ENCODE peak calls at places on chromosomes 3 and 15, in four cellular contexts. W is cardiac fibroblast, B is fibroblast of mammary gland, I is body of pancreas. Q is an unnamed sample.

GRCh38 chr15:31238369-31238768 is 88.3 kb upstream of the KLF13 start:
- DNase-seq in W (no peak), B (no peak), I (no peak), Q (no peak)

GRCh38 chr3:30548605-30549004 is 57.8 kb upstream of the TGFBR2 start:
- DNase-seq in W (no peak), B (peak), I (no peak), Q (peak)

GRCh38 chr3:162391301-162391700 is 894.7 kb downstream of the OTOL1 start:
- DNase-seq in W (peak), B (peak), I (no peak), Q (no peak)

GRCh38 chr3:72997421-72997961 is 880 bp downstream of the PPP4R2 start:
- DNase-seq in W (peak), B (peak), I (no peak), Q (no peak)

GRCh38 chr15:56211960-56212550 is 31.6 kb downstream of the RFX7 start:
- DNase-seq in W (no peak), B (no peak), I (no peak), Q (no peak)

GRCh38 chr3:112751564-112751963 is 95.1 kb downstream of the CD200R1L start:
- DNase-seq in W (no peak), B (no peak), I (no peak), Q (no peak)

GRCh38 chr15:50224606-50225005 is 40.9 kb downstream of the HDC start:
- DNase-seq in W (peak), B (peak), I (no peak), Q (no peak)

GRCh38 chr15:62888628-62889027 is 153.9 kb upstream of the TPM1 start:
- DNase-seq in W (no peak), B (peak), I (no peak), Q (no peak)

GRCh38 chr3:110758208-110758607 is 313.4 kb upstream of the NECTIN3 start:
- DNase-seq in W (no peak), B (no peak), I (no peak), Q (no peak)

GRCh38 chr3:70550723-70551319 is 238.4 kb upstream of the MDFIC2 start:
- DNase-seq in W (peak), B (peak), I (peak), Q (peak)

GRCh38 chr3:20462723-20463122 is 276.7 kb upstream of the SGO1 start:
- DNase-seq in W (peak), B (peak), I (no peak), Q (no peak)

GRCh38 chr15:59158701-59159034 is 48.0 kb upstream of the LDHAL6B start:
- DNase-seq in W (no peak), B (no peak), I (peak), Q (no peak)

GRCh38 chr15:60469893-60470641 is 8.9 kb downstream of the ICE2 start:
- DNase-seq in W (peak), B (no peak), I (no peak), Q (no peak)

GRCh38 chr3:98705212-98705611 is 57.9 kb upstream of the ST3GAL6 start:
- DNase-seq in W (no peak), B (no peak), I (no peak), Q (no peak)

GRCh38 chr3:52086939-52087675 is 30.7 kb upstream of the DUSP7 start:
- DNase-seq in W (peak), B (peak), I (no peak), Q (no peak)

GRCh38 chr3:180855364-180855763 is 57.1 kb upstream of the FXR1 start:
- DNase-seq in W (no peak), B (peak), I (no peak), Q (no peak)
- TF ChIP-seq CTCF in W (no peak), B (peak), I (no peak), Q (peak)

GRCh38 chr15:83973816-83974215 is 261.8 kb upstream of the GOLGA6L4 start:
- DNase-seq in W (peak), B (peak), I (no peak), Q (no peak)
- TF ChIP-seq CTCF in W (peak), B (peak), I (no peak), Q (peak)

DNA sequence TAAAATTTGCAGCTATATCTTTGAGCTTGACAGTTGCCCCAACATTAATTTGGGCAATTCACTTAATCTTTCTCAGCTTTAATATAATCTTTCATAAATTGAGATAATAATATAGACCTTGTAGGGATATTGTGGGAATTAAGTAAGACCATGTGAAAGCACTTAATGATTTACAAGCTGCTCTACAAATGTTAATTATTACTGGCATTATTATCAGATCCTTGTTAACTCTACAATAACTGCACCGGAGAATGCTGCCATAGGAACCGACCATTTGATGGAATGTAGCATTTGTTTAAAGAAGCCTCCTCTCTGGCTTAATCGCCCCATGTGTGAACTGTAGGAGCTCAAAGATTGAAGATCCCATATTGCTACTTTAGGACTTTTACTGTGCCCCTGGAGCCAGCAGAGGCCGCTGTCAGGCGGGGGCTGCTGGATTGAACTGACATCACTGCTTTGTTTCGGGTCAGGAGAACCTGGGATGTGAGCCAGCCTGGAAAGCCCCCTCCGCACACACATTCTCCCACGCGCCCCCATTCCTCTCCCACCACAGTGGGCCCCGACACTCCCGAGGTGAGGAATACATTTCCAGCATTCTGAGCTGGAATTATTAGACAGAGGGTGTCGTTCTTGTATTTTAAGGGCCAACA is 154.2 kb upstream of the TNIK start:
- DNase-seq in W (peak), B (peak), I (peak), Q (peak)
- TF ChIP-seq CTCF in W (peak), B (peak), I (peak), Q (peak)

DNA sequence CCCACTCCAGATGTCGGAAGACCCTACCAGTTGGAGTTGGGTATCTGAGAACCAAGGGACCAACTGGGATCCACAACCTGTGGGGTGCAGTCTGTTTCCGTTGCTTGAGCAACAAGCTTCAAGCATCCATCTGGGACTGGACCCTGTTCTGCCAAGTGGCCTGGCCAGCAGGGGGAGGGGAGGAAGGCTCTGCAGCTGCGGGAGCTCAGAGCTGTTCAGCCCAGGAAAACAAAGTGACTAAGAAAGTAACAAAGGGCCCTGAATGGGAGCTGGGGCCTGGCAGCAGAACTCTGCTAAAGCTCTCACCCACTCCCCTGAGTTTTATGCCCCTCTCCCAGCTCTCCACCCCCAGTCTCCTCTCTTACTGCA is 2.7 kb downstream of the TYRO3 start:
- DNase-seq in W (peak), B (peak), I (no peak), Q (peak)
- TF ChIP-seq CTCF in W (peak), B (no peak), I (no peak), Q (no peak)

DNA sequence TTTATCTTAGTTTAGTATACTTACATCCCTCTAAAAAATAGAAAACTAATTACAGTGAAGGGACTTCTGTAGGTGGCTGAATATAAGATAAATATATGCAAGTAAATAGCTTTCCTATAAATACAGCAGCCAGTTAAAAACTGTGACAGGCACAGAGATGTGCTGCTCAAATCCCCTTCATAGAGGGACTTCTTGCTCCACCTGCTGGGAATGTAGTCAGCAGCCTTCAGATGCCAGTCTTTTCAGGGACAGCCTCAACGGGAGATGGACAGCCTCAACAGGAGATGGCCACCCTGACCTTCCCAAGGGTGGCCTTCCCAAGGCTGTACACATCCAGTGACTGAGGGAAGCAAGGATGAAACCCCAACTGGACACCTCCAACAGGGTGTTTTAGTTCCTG is 15.7 kb upstream of the PRR23E start:
- DNase-seq in W (peak), B (peak), I (no peak), Q (no peak)
- TF ChIP-seq CTCF in W (no peak), B (peak), I (no peak), Q (no peak)

DNA sequence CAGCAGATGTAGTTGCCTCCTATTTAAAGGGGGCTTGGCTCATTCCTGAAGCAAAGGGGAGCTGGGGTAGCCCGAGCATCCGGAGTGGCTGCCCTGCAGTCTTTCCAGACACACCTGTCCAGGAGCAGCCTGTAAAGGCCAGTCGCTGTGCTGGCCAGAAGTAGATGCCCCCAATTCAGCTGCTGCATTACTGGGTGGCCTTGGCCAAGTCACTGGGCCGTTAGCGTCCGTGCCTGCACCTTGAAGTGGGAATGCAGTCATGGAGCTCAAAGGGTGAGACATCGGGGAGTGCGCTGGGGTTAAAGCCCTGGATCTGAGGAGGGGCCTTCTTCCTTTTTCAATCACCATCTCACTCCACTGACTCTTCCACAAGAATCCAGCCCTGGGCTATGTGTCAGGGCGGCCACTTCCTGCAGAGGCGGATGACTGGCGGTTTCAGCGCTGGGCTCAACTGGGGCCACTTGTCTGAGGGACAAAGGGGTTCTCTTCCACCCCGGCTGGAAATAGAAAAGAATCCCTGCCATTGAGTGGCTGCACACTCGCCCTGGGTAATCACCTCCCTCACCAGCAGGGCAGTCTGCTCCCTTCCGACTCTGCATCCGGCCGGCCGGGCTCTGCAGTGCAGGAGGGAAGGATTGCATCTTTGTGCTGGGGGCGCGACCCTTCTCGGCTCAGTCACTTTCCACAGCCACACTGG is 11.8 kb downstream of the ALDH1A3 start:
- DNase-seq in W (no peak), B (no peak), I (no peak), Q (peak)
- TF ChIP-seq CTCF in W (no peak), B (no peak), I (no peak), Q (no peak)

Q was measured in glutamatergic neuron.